ENCODE peak calls at places on chromosomes 12 and 14, in eight cellular contexts. One of them, this sample, is unnamed.

GRCh38 chr12:67382206-67382871 is 113.2 kb downstream of the CAND1 start:
- DNase-seq in CD8-positive, alpha-beta memory T cell: no peak
- DNase-seq in heart left ventricle: no peak
- DNase-seq in RWPE2: no peak
- DNase-seq in lower lobe of right lung: no peak
- DNase-seq in tibial artery: no peak
- DNase-seq in Panc1: no peak
- DNase-seq in tibial nerve: no peak
- DNase-seq in this sample: no peak

GRCh38 chr12:6769003-6769389 is 2.8 kb downstream of the PTMS start:
- DNase-seq in heart left ventricle: no peak
- DNase-seq in Panc1: no peak
- DNase-seq in tibial nerve: peak; percentile 53
- DNase-seq in CD8-positive, alpha-beta memory T cell: no peak
- DNase-seq in tibial artery: peak; percentile 78
- DNase-seq in RWPE2: no peak
- DNase-seq in lower lobe of right lung: no peak
- DNase-seq in this sample: no peak

GRCh38 chr12:1929241-1929984 is 11.0 kb upstream of the CACNA2D4 start:
- DNase-seq in CD8-positive, alpha-beta memory T cell: no peak
- DNase-seq in heart left ventricle: no peak
- DNase-seq in lower lobe of right lung: peak; percentile 27
- DNase-seq in Panc1: no peak
- DNase-seq in RWPE2: no peak
- DNase-seq in tibial nerve: no peak
- DNase-seq in tibial artery: peak; percentile 44
- DNase-seq in this sample: no peak

GRCh38 chr12:15289192-15289591 is 33.1 kb upstream of the PTPRO start:
- DNase-seq in tibial nerve: no peak
- DNase-seq in lower lobe of right lung: no peak
- DNase-seq in RWPE2: no peak
- DNase-seq in Panc1: no peak
- DNase-seq in CD8-positive, alpha-beta memory T cell: no peak
- DNase-seq in heart left ventricle: no peak
- DNase-seq in tibial artery: no peak
- DNase-seq in this sample: no peak

GRCh38 chr12:113325938-113326337 is 9.0 kb downstream of the SLC8B1 start:
- DNase-seq in tibial nerve: no peak
- DNase-seq in CD8-positive, alpha-beta memory T cell: no peak
- DNase-seq in heart left ventricle: peak; percentile 81
- DNase-seq in lower lobe of right lung: no peak
- DNase-seq in RWPE2: no peak
- DNase-seq in tibial artery: no peak
- DNase-seq in Panc1: no peak
- DNase-seq in this sample: no peak

GRCh38 chr12:58727526-58727925 is 192.8 kb downstream of the LRIG3 start:
- DNase-seq in tibial artery: no peak
- DNase-seq in CD8-positive, alpha-beta memory T cell: no peak
- DNase-seq in Panc1: no peak
- DNase-seq in RWPE2: no peak
- DNase-seq in heart left ventricle: no peak
- DNase-seq in tibial nerve: no peak
- DNase-seq in lower lobe of right lung: no peak
- DNase-seq in this sample: no peak

GRCh38 chr12:93851245-93851665 is 174.1 kb downstream of the CRADD start:
- DNase-seq in tibial nerve: no peak
- DNase-seq in RWPE2: no peak
- DNase-seq in CD8-positive, alpha-beta memory T cell: no peak
- DNase-seq in Panc1: no peak
- DNase-seq in heart left ventricle: no peak
- DNase-seq in tibial artery: no peak
- DNase-seq in lower lobe of right lung: no peak
- DNase-seq in this sample: peak; percentile 65

GRCh38 chr12:94127239-94128131 is 20.9 kb upstream of the PLXNC1 start:
- DNase-seq in tibial artery: no peak
- DNase-seq in Panc1: no peak
- DNase-seq in tibial nerve: no peak
- DNase-seq in RWPE2: no peak
- DNase-seq in lower lobe of right lung: no peak
- DNase-seq in CD8-positive, alpha-beta memory T cell: no peak
- DNase-seq in heart left ventricle: no peak
- DNase-seq in this sample: no peak

GRCh38 chr12:127941332-127941731 is 325.6 kb upstream of the TMEM132C start:
- DNase-seq in lower lobe of right lung: no peak
- DNase-seq in RWPE2: no peak
- DNase-seq in Panc1: no peak
- DNase-seq in CD8-positive, alpha-beta memory T cell: no peak
- DNase-seq in tibial artery: no peak
- DNase-seq in heart left ventricle: no peak
- DNase-seq in tibial nerve: no peak
- DNase-seq in this sample: no peak

GRCh38 chr12:121750507-121750955 is 38.0 kb downstream of the TMEM120B start:
- DNase-seq in Panc1: no peak
- DNase-seq in tibial nerve: no peak
- DNase-seq in heart left ventricle: no peak
- DNase-seq in CD8-positive, alpha-beta memory T cell: peak; percentile 54
- DNase-seq in RWPE2: no peak
- DNase-seq in lower lobe of right lung: no peak
- DNase-seq in tibial artery: no peak
- DNase-seq in this sample: no peak

GRCh38 chr12:66550626-66551025 is 128.2 kb downstream of the GRIP1 start:
- DNase-seq in lower lobe of right lung: no peak
- DNase-seq in heart left ventricle: no peak
- DNase-seq in CD8-positive, alpha-beta memory T cell: no peak
- DNase-seq in tibial artery: no peak
- DNase-seq in tibial nerve: no peak
- DNase-seq in Panc1: no peak
- DNase-seq in RWPE2: no peak
- DNase-seq in this sample: no peak

GRCh38 chr12:93419388-93420034 is 22.2 kb downstream of the UBE2N start:
- DNase-seq in Panc1: no peak
- DNase-seq in CD8-positive, alpha-beta memory T cell: no peak
- DNase-seq in RWPE2: no peak
- DNase-seq in tibial nerve: no peak
- DNase-seq in lower lobe of right lung: no peak
- DNase-seq in tibial artery: no peak
- DNase-seq in heart left ventricle: no peak
- DNase-seq in this sample: peak; percentile 65

GRCh38 chr14:103819503-103820307 is 27.7 kb downstream of the PPP1R13B start:
- DNase-seq in tibial nerve: peak; percentile 19
- DNase-seq in tibial artery: peak; percentile 65
- DNase-seq in Panc1: no peak
- DNase-seq in lower lobe of right lung: peak; percentile 52
- DNase-seq in heart left ventricle: no peak
- DNase-seq in CD8-positive, alpha-beta memory T cell: no peak
- DNase-seq in RWPE2: no peak
- DNase-seq in this sample: no peak

GRCh38 chr14:96257056-96257455 is 1.0 kb downstream of the BDKRB1 start:
- DNase-seq in heart left ventricle: no peak
- DNase-seq in CD8-positive, alpha-beta memory T cell: no peak
- DNase-seq in lower lobe of right lung: no peak
- DNase-seq in tibial nerve: no peak
- DNase-seq in tibial artery: peak; percentile 27
- DNase-seq in RWPE2: no peak
- DNase-seq in Panc1: no peak
- DNase-seq in this sample: no peak

GRCh38 chr14:96255501-96256366 is at the start of gene BDKRB1:
- DNase-seq in tibial nerve: no peak
- DNase-seq in tibial artery: no peak
- DNase-seq in CD8-positive, alpha-beta memory T cell: no peak
- DNase-seq in heart left ventricle: no peak
- DNase-seq in RWPE2: no peak
- DNase-seq in lower lobe of right lung: no peak
- DNase-seq in Panc1: no peak
- DNase-seq in this sample: no peak

GRCh38 chr14:96254696-96255095 is 1.3 kb upstream of the BDKRB1 start:
- DNase-seq in lower lobe of right lung: no peak
- DNase-seq in Panc1: no peak
- DNase-seq in tibial artery: no peak
- DNase-seq in tibial nerve: no peak
- DNase-seq in heart left ventricle: no peak
- DNase-seq in CD8-positive, alpha-beta memory T cell: no peak
- DNase-seq in RWPE2: no peak
- DNase-seq in this sample: no peak

GRCh38 chr14:96257900-96258299 is 1.9 kb downstream of the BDKRB1 start:
- DNase-seq in RWPE2: no peak
- DNase-seq in heart left ventricle: no peak
- DNase-seq in tibial artery: no peak
- DNase-seq in CD8-positive, alpha-beta memory T cell: no peak
- DNase-seq in lower lobe of right lung: no peak
- DNase-seq in tibial nerve: no peak
- DNase-seq in Panc1: no peak
- DNase-seq in this sample: no peak

GRCh38 chr14:96256420-96256819 is 410 bp downstream of the BDKRB1 start:
- DNase-seq in Panc1: no peak
- DNase-seq in CD8-positive, alpha-beta memory T cell: no peak
- DNase-seq in lower lobe of right lung: no peak
- DNase-seq in RWPE2: no peak
- DNase-seq in tibial artery: no peak
- DNase-seq in tibial nerve: no peak
- DNase-seq in heart left ventricle: no peak
- DNase-seq in this sample: no peak
- H3K4me1 ChIP-seq in Panc1: no peaks in the 10 kb centered on the region
- H3K4me1 ChIP-seq in CD8-positive, alpha-beta memory T cell: no peaks in the 10 kb centered on the region
- H3K4me1 ChIP-seq in lower lobe of right lung: peaks cover 10% of the 10 kb centered on the region
- H3K4me1 ChIP-seq in RWPE2: peaks cover 34% of the 10 kb centered on the region
- H3K4me1 ChIP-seq in tibial artery: no peaks in the 10 kb centered on the region
- H3K4me1 ChIP-seq in tibial nerve: no peaks in the 10 kb centered on the region
- H3K4me1 ChIP-seq in heart left ventricle: no peaks in the 10 kb centered on the region
- H3K4me1 ChIP-seq in this sample: no peaks in the 10 kb centered on the region

GRCh38 chr12:8817856-8818255 is 4.6 kb upstream of the A2ML1 start:
- DNase-seq in tibial nerve: no peak
- DNase-seq in Panc1: no peak
- DNase-seq in heart left ventricle: no peak
- DNase-seq in tibial artery: no peak
- DNase-seq in RWPE2: no peak
- DNase-seq in CD8-positive, alpha-beta memory T cell: no peak
- DNase-seq in lower lobe of right lung: no peak
- DNase-seq in this sample: no peak

GRCh38 chr12:8819676-8819980 is 2.8 kb upstream of the A2ML1 start:
- DNase-seq in tibial artery: no peak
- DNase-seq in tibial nerve: no peak
- DNase-seq in CD8-positive, alpha-beta memory T cell: no peak
- DNase-seq in Panc1: no peak
- DNase-seq in heart left ventricle: no peak
- DNase-seq in lower lobe of right lung: no peak
- DNase-seq in RWPE2: no peak
- DNase-seq in this sample: no peak

GRCh38 chr12:8816448-8816847 is 6.0 kb upstream of the A2ML1 start:
- DNase-seq in heart left ventricle: no peak
- DNase-seq in tibial nerve: no peak
- DNase-seq in RWPE2: no peak
- DNase-seq in CD8-positive, alpha-beta memory T cell: no peak
- DNase-seq in Panc1: no peak
- DNase-seq in lower lobe of right lung: no peak
- DNase-seq in tibial artery: no peak
- DNase-seq in this sample: no peak

GRCh38 chr12:8818526-8818925 is 3.9 kb upstream of the A2ML1 start:
- DNase-seq in heart left ventricle: no peak
- DNase-seq in lower lobe of right lung: no peak
- DNase-seq in tibial artery: no peak
- DNase-seq in CD8-positive, alpha-beta memory T cell: no peak
- DNase-seq in Panc1: no peak
- DNase-seq in RWPE2: no peak
- DNase-seq in tibial nerve: no peak
- DNase-seq in this sample: no peak

DNA sequence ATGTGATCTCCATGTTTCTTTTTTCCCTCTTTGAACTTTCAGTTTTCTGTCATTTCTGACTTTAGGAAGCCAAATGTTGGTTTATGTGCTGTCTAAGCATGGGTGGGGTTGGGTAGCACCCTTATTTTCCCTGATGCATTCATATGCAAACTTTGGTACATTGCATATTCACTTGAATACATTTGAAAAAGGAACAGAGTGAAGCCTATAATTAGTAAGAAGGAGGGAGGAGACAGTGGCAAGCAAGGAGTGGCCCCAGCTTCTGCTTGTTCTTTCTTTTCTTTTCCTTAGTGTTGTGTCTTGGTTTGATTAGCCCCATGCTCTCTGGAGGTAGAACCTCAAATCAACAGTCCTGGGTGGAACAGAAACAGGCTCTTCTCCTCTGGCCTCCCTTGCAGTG is 8.5 kb upstream of the A2ML1 start:
- DNase-seq in tibial nerve: no peak
- DNase-seq in lower lobe of right lung: no peak
- DNase-seq in tibial artery: no peak
- DNase-seq in heart left ventricle: no peak
- DNase-seq in CD8-positive, alpha-beta memory T cell: no peak
- DNase-seq in Panc1: no peak
- DNase-seq in RWPE2: no peak
- DNase-seq in this sample: no peak
- H3K27ac ChIP-seq in tibial nerve: no peak overlapping the region
- H3K27ac ChIP-seq in lower lobe of right lung: no peak overlapping the region
- H3K27ac ChIP-seq in tibial artery: no peak overlapping the region
- H3K27ac ChIP-seq in heart left ventricle: no peak overlapping the region
- H3K27ac ChIP-seq in CD8-positive, alpha-beta memory T cell: no peak overlapping the region
- H3K27ac ChIP-seq in Panc1: no peak overlapping the region
- H3K27ac ChIP-seq in RWPE2: no peak overlapping the region
- H3K27ac ChIP-seq in this sample: no peak overlapping the region

DNA sequence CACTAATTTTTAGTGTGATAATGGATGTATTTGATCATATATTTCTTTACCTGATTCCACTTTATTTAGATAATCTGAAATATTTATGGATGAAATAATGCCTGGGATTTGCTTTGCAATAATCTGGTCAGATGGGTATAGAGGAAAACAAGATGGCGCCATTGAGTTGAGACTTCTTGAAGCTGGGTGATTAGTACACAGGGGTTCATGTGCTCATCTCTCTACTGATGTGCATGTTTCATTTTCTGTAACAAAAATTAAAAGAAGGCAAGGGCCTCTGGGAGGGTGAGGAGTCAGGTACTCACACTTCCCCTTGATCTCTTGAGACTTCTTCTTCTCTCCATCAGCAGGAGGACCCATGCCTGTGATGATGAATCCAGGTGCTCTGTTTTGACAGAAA is 61.8 kb downstream of the GCH1 start:
- DNase-seq in tibial nerve: no peak
- DNase-seq in lower lobe of right lung: no peak
- DNase-seq in tibial artery: no peak
- DNase-seq in heart left ventricle: no peak
- DNase-seq in RWPE2: no peak
- DNase-seq in CD8-positive, alpha-beta memory T cell: no peak
- DNase-seq in Panc1: no peak
- DNase-seq in this sample: no peak
- H3K4me1 ChIP-seq in tibial nerve: peaks cover 8% of the 10 kb centered on the region
- H3K4me1 ChIP-seq in lower lobe of right lung: peaks cover 4% of the 10 kb centered on the region
- H3K4me1 ChIP-seq in tibial artery: peaks cover 17% of the 10 kb centered on the region
- H3K4me1 ChIP-seq in heart left ventricle: no peaks in the 10 kb centered on the region
- H3K4me1 ChIP-seq in RWPE2: no peaks in the 10 kb centered on the region
- H3K4me1 ChIP-seq in CD8-positive, alpha-beta memory T cell: no peaks in the 10 kb centered on the region
- H3K4me1 ChIP-seq in Panc1: no peaks in the 10 kb centered on the region
- H3K4me1 ChIP-seq in this sample: no peaks in the 10 kb centered on the region

DNA sequence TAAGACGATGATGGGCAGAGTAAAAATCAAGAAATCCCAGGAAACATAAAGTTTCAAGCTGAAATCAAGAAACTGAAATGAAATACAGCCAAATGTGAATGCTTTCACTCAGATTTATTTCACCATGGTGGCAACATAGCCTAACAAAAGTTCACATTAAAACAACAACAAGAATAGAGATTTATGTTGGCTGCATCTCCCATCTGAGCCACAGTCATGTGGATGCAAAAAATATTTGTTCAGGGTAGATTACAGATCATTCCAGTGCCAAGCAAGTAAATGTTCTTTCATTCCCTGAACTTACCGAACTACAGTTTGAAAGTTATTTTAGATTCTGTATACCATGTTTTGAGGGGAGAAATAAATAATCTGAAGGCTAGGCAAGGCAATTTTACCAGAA is 159.9 kb upstream of the TMTC1 start:
- DNase-seq in CD8-positive, alpha-beta memory T cell: no peak
- DNase-seq in tibial artery: no peak
- DNase-seq in heart left ventricle: no peak
- DNase-seq in RWPE2: no peak
- DNase-seq in tibial nerve: no peak
- DNase-seq in lower lobe of right lung: no peak
- DNase-seq in Panc1: no peak
- DNase-seq in this sample: no peak
- H3K27ac ChIP-seq in CD8-positive, alpha-beta memory T cell: no peak overlapping the region
- H3K27ac ChIP-seq in tibial artery: peak overlapping the region; percentile 69
- H3K27ac ChIP-seq in heart left ventricle: no peak overlapping the region
- H3K27ac ChIP-seq in RWPE2: no peak overlapping the region
- H3K27ac ChIP-seq in tibial nerve: no peak overlapping the region
- H3K27ac ChIP-seq in lower lobe of right lung: no peak overlapping the region
- H3K27ac ChIP-seq in Panc1: no peak overlapping the region
- H3K27ac ChIP-seq in this sample: no peak overlapping the region